ENCODE peak calls at places on chromosomes 11 and 22, in seven cellular contexts. T is IMR-90, B is Calu3, C is GM10248, Q is AG09309, H is RWPE1, Z is foreskin fibroblast. M is an unnamed sample.

GRCh38 chr11:111408789-111409727 is 30.0 kb upstream of the POU2AF1 start:
- DNase-seq in T (peak), B (no peak), C (no peak), Q (no peak), H (no peak), Z (no peak), M (peak)

GRCh38 chr22:35739642-35740041 is 22.0 kb downstream of the APOL5 start:
- DNase-seq in T (no peak), B (peak), C (no peak), Q (no peak), H (no peak), Z (no peak), M (peak)

GRCh38 chr11:31655483-31655882 is 145.9 kb downstream of the ELP4 start:
- DNase-seq in T (peak), B (no peak), C (no peak), Q (peak), H (peak), Z (peak), M (no peak)

GRCh38 chr11:12474871-12475270 is 97.5 kb downstream of the PARVA start:
- DNase-seq in T (no peak), B (no peak), C (no peak), Q (no peak), H (no peak), Z (no peak), M (no peak)

GRCh38 chr11:13720940-13721339 is 52.5 kb downstream of the FAR1 start:
- DNase-seq in T (no peak), B (no peak), C (no peak), Q (no peak), H (peak), Z (no peak), M (no peak)

GRCh38 chr11:62599909-62600308 is 1.8 kb downstream of the MTA2 start:
- DNase-seq in T (no peak), B (no peak), C (no peak), Q (no peak), H (peak), Z (no peak), M (peak)

GRCh38 chr11:42528471-42528870 is 783.3 kb upstream of the API5 start:
- DNase-seq in T (no peak), B (no peak), C (no peak), Q (no peak), H (no peak), Z (no peak), M (no peak)

GRCh38 chr11:12862761-12863469 is 146.2 kb upstream of the RASSF10 start:
- DNase-seq in T (peak), B (no peak), C (no peak), Q (peak), H (peak), Z (peak), M (no peak)

GRCh38 chr11:135019343-135019742 is 607.3 kb upstream of the B3GAT1 start:
- DNase-seq in T (no peak), B (no peak), C (no peak), Q (no peak), H (no peak), Z (no peak), M (no peak)

GRCh38 chr11:19880088-19880345 is 167.4 kb downstream of the NAV2 start:
- DNase-seq in T (no peak), B (no peak), C (no peak), Q (no peak), H (no peak), Z (no peak), M (no peak)

GRCh38 chr11:2834893-2835767 is 50.4 kb downstream of the CDKN1C start:
- DNase-seq in T (peak), B (no peak), C (no peak), Q (no peak), H (peak), Z (no peak), M (no peak)

GRCh38 chr11:61551630-61552029 is 29.2 kb downstream of the SYT7 start:
- DNase-seq in T (peak), B (peak), C (no peak), Q (peak), H (no peak), Z (peak), M (no peak)

GRCh38 chr11:134164490-134165370 is 59.0 kb downstream of the NCAPD3 start:
- DNase-seq in T (no peak), B (no peak), C (no peak), Q (no peak), H (no peak), Z (no peak), M (no peak)

GRCh38 chr11:132961453-132961852 is 570.8 kb downstream of the OPCML start:
- DNase-seq in T (no peak), B (no peak), C (no peak), Q (no peak), H (no peak), Z (no peak), M (no peak)

GRCh38 chr22:40156001-40156516 is 21.7 kb upstream of the TNRC6B start:
- DNase-seq in T (peak), B (peak), C (no peak), Q (no peak), H (peak), Z (peak), M (peak)

DNA sequence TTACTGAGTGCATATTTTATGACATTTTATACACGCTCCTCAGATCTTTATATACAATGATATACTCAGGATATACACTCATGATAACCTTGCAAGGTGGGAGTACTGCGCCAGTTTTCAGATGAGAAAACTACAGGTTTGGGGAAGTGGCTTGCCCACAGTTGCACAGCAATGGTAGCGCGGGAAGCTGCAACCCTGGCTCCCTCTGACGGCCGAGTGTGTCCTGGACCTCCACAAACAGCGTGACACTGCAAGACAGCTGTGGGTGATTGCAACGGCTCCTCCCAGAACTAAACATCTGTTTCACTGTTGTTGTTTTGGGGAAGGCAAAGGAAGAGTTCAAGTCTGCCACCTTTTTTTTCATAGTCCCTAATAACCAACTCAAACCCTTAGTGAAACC is 47.0 kb downstream of the PACSIN2 start:
- DNase-seq in T (no peak), B (no peak), C (no peak), Q (no peak), H (no peak), Z (peak), M (no peak)
- TF ChIP-seq CTCF in T (no peak), B (no peak), C (peak), Q (peak), H (no peak), Z (peak), M (no peak)

GRCh38 chr11:102112654-102112926 is 2.3 kb downstream of the YAP1 start:
- DNase-seq in T (no peak), B (no peak), C (no peak), Q (no peak), H (no peak), Z (no peak), M (no peak)

GRCh38 chr11:102110761-102111010 is 439 bp downstream of the YAP1 start:
- DNase-seq in T (no peak), B (no peak), C (no peak), Q (no peak), H (peak), Z (peak), M (no peak)

GRCh38 chr11:102109896-102110760 is at the start of gene YAP1:
- DNase-seq in T (peak), B (peak), C (peak), Q (peak), H (peak), Z (peak), M (peak)

GRCh38 chr11:102111787-102112653 is 1.8 kb downstream of the YAP1 start:
- DNase-seq in T (peak), B (no peak), C (no peak), Q (peak), H (peak), Z (peak), M (peak)

GRCh38 chr11:102111011-102111786 is 952 bp downstream of the YAP1 start:
- DNase-seq in T (peak), B (peak), C (peak), Q (no peak), H (peak), Z (peak), M (peak)
- TF ChIP-seq CTCF in T (peak), B (no peak), C (no peak), Q (peak), H (peak), Z (peak), M (no peak)

GRCh38 chr11:18522388-18522787 is 4.4 kb downstream of the TSG101 start:
- DNase-seq in T (no peak), B (peak), C (no peak), Q (no peak), H (no peak), Z (no peak), M (no peak)
- TF ChIP-seq CTCF in T (peak), B (peak), C (no peak), Q (no peak), H (no peak), Z (peak), M (peak)

DNA sequence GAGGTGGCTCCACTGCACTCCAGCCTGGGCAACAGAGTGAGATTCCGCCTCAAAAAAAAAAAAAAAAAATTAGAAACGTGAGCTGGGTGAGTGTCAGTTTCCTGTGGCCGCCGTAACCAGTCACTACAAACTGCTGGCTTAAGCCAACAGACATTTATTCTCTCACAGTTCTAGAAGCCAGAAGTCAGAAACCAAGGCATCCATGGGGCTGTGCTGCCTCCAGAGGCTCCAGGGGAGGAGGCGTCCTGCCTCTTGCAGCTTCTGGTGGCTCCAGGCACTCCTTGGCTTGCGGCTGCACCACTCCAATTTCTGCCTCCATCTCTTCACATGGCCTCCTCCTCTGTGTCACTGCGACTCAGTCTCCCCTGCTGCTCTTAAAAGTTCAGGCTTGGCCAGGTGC is 11.1 kb upstream of the KIAA0930 start:
- DNase-seq in T (no peak), B (no peak), C (no peak), Q (no peak), H (no peak), Z (no peak), M (no peak)
- TF ChIP-seq CTCF in T (no peak), B (no peak), C (no peak), Q (no peak), H (no peak), Z (no peak), M (no peak)

GRCh38 chr11:108111126-108111525 is 10.2 kb upstream of the ACAT1 start:
- DNase-seq in T (no peak), B (no peak), C (no peak), Q (no peak), H (no peak), Z (no peak), M (no peak)
- TF ChIP-seq CTCF in T (no peak), B (no peak), C (no peak), Q (no peak), H (no peak), Z (no peak), M (no peak)

GRCh38 chr22:30949934-30950660 is 18.5 kb downstream of the MORC2 start:
- DNase-seq in T (no peak), B (no peak), C (no peak), Q (no peak), H (no peak), Z (no peak), M (no peak)
- TF ChIP-seq CTCF in T (peak), B (no peak), C (no peak), Q (peak), H (no peak), Z (no peak), M (no peak)

GRCh38 chr11:107017433-107018227 is 646 bp downstream of the GUCY1A2 start:
- DNase-seq in T (no peak), B (peak), C (peak), Q (no peak), H (peak), Z (no peak), M (peak)
- TF ChIP-seq CTCF in T (peak), B (peak), C (peak), Q (peak), H (peak), Z (peak), M (peak)

GRCh38 chr22:41672780-41673509 is 15.7 kb downstream of the SNU13 start:
- DNase-seq in T (no peak), B (no peak), C (no peak), Q (no peak), H (no peak), Z (no peak), M (no peak)
- TF ChIP-seq CTCF in T (peak), B (no peak), C (peak), Q (peak), H (no peak), Z (peak), M (no peak)

GRCh38 chr11:120210651-120211521 is at the start of gene OAF:
- DNase-seq in T (peak), B (peak), C (peak), Q (no peak), H (peak), Z (peak), M (peak)
- TF ChIP-seq CTCF in T (peak), B (peak), C (peak), Q (peak), H (peak), Z (no peak), M (no peak)